ENCODE peak calls at places on chromosomes 2 and 18, in six cellular contexts. O is mesenchymal stem cell; E is endothelial cell of umbilical vein; S is CD4-positive, CD25-positive, alpha-beta regulatory T cell; A is lower lobe of right lung; Y is aorta. U is an unnamed sample.

GRCh38 chr2:84735383-84735782 is 145.5 kb downstream of the TRABD2A start:
- DNase-seq in O (no peak), E (no peak), S (peak; percentile 25), A (no peak), Y (no peak), U (peak; percentile 7)

GRCh38 chr18:36196239-36196995 is 9.1 kb downstream of the MOCOS start:
- DNase-seq in O (no peak), E (no peak), S (no peak), A (no peak), Y (no peak), U (no peak)

GRCh38 chr2:96147593-96148201 is 2.5 kb upstream of the DUSP2 start:
- DNase-seq in O (no peak), E (no peak), S (no peak), A (peak; percentile 20), Y (peak; percentile 56), U (no peak)

GRCh38 chr2:9207641-9208301 is 1.2 kb downstream of the ASAP2 start:
- DNase-seq in O (peak; percentile 45), E (peak; percentile 57), S (no peak), A (peak; percentile 68), Y (no peak), U (peak; percentile 46)

GRCh38 chr2:144515694-144516416 is 4.1 kb downstream of the ZEB2 start:
- DNase-seq in O (peak; percentile 64), E (peak; percentile 64), S (no peak), A (peak; percentile 68), Y (peak; percentile 87), U (peak; percentile 78)

GRCh38 chr2:219003267-219003634 is 10.0 kb upstream of the CRYBA2 start:
- DNase-seq in O (no peak), E (peak; percentile 14), S (no peak), A (no peak), Y (no peak), U (no peak)

GRCh38 chr2:26846881-26847662 is 860 bp upstream of the DPYSL5 start:
- DNase-seq in O (no peak), E (no peak), S (no peak), A (no peak), Y (peak; percentile 68), U (no peak)

GRCh38 chr2:72698300-72698699 is 127.5 kb downstream of the EXOC6B start:
- DNase-seq in O (no peak), E (no peak), S (no peak), A (no peak), Y (no peak), U (no peak)

GRCh38 chr2:229852565-229852964 is 69.2 kb downstream of the TRIP12 start:
- DNase-seq in O (peak; percentile 81), E (peak; percentile 97), S (peak; percentile 57), A (no peak), Y (no peak), U (no peak)

GRCh38 chr2:128780434-128781080 is 461.9 kb upstream of the HS6ST1 start:
- DNase-seq in O (no peak), E (no peak), S (no peak), A (no peak), Y (no peak), U (no peak)

GRCh38 chr2:238513346-238513745 is 86.6 kb downstream of the ASB1 start:
- DNase-seq in O (peak; percentile 43), E (peak; percentile 36), S (no peak), A (peak; percentile 66), Y (peak; percentile 54), U (peak; percentile 71)

GRCh38 chr2:235642446-235643107 is 148.7 kb downstream of the AGAP1 start:
- DNase-seq in O (peak; percentile 91), E (no peak), S (no peak), A (no peak), Y (no peak), U (peak; percentile 22)

GRCh38 chr2:20675701-20676352 is 8.9 kb downstream of the GDF7 start:
- DNase-seq in O (no peak), E (no peak), S (no peak), A (no peak), Y (no peak), U (no peak)

GRCh38 chr2:29006092-29006985 is 25.2 kb downstream of the TOGARAM2 start:
- DNase-seq in O (no peak), E (no peak), S (no peak), A (no peak), Y (peak; percentile 11), U (no peak)

GRCh38 chr2:42008241-42008911 is 39.4 kb upstream of the PKDCC start:
- DNase-seq in O (peak; percentile 50), E (no peak), S (no peak), A (no peak), Y (no peak), U (peak; percentile 29)

GRCh38 chr2:46068604-46069003 is 228.6 kb upstream of the EPAS1 start:
- DNase-seq in O (no peak), E (peak; percentile 35), S (no peak), A (no peak), Y (no peak), U (no peak)

GRCh38 chr2:162149940-162150339 is 2.1 kb downstream of the GCG start:
- DNase-seq in O (no peak), E (no peak), S (no peak), A (no peak), Y (no peak), U (no peak)

GRCh38 chr2:187499941-187500532 is 52.0 kb upstream of the CALCRL start:
- DNase-seq in O (peak; percentile 72), E (peak; percentile 75), S (no peak), A (no peak), Y (no peak), U (peak; percentile 85)

GRCh38 chr2:66494708-66495107 is 59.8 kb downstream of the MEIS1 start:
- DNase-seq in O (peak; percentile 85), E (no peak), S (no peak), A (no peak), Y (no peak), U (peak; percentile 42)

GRCh38 chr18:31454066-31454708 is 6.6 kb downstream of the DSG3 start:
- DNase-seq in O (peak; percentile 83), E (no peak), S (no peak), A (no peak), Y (no peak), U (no peak)

GRCh38 chr18:59867337-59868104 is 32.3 kb upstream of the PMAIP1 start:
- DNase-seq in O (no peak), E (no peak), S (no peak), A (no peak), Y (no peak), U (peak; percentile 51)

GRCh38 chr18:13542520-13542847 is 183.9 kb downstream of the FAM210A start:
- DNase-seq in O (no peak), E (no peak), S (no peak), A (no peak), Y (no peak), U (no peak)

GRCh38 chr18:13543144-13543543 is 183.2 kb downstream of the FAM210A start:
- DNase-seq in O (no peak), E (no peak), S (no peak), A (no peak), Y (no peak), U (no peak)

GRCh38 chr18:13539843-13540535 is 186.4 kb downstream of the FAM210A start:
- DNase-seq in O (no peak), E (peak; percentile 5), S (no peak), A (no peak), Y (no peak), U (no peak)

GRCh38 chr18:13540783-13541182 is 185.6 kb downstream of the FAM210A start:
- DNase-seq in O (no peak), E (no peak), S (no peak), A (no peak), Y (no peak), U (no peak)

GRCh38 chr18:13541621-13542519 is 184.5 kb downstream of the FAM210A start:
- DNase-seq in O (peak; percentile 14), E (no peak), S (no peak), A (no peak), Y (no peak), U (no peak)
- H3K4me1 ChIP-seq in O (no peaks in the 10 kb centered on the region), E (no peaks in the 10 kb centered on the region), S (peaks cover 36% of the 10 kb centered on the region), A (peaks cover 17% of the 10 kb centered on the region), Y (peaks cover 3% of the 10 kb centered on the region), U (peaks cover 13% of the 10 kb centered on the region)

DNA sequence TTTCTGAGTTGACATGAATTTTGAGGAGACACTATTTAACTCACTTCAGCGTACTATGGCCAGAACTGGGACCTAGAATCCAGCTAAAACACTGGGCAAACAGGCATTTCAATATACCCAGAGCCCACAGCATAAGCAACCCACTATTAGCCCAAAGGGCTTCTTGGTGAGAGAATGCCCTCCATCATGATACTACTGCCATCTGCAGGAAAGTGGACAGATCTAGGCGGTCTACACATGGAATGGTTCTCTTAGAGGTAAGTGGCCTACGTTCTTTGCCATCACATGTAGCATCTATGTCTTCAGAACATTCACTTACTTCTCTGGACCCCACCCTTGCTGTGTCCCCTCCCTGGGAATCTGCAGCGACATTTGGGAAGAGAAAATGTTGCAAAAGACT is 181.3 kb upstream of the LINC00305 start:
- DNase-seq in O (peak; percentile 0), E (peak; percentile 26), S (no peak), A (no peak), Y (no peak), U (no peak)
- H3K4me3 ChIP-seq in O (no peak overlapping the region), E (no peak overlapping the region), S (no peak overlapping the region), A (no peak overlapping the region), Y (no peak overlapping the region), U (no peak overlapping the region)

DNA sequence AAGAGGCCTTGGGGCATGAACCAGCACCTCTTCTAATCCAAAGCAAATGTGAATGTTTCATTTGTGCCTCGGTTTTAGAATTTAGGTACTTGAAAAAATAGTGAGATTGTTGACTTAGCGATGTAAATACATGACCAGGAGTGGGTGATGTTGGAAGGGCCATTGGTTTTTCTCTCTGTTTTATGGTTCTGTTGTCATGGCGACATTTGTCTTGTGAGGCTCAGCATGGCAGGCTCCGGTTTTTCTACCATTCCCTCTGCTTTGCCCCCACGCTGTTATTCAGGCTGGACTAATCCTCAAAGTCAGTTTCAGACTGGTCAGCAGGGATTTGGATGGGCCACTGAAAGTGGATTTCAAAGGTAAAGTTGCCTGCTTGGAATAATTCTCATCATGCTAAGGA is 255.4 kb downstream of the ALPK2 start:
- DNase-seq in O (no peak), E (no peak), S (no peak), A (no peak), Y (no peak), U (no peak)
- H3K36me3 ChIP-seq in O (peaks cover 30% of the 10 kb centered on the region), E (peaks cover 5% of the 10 kb centered on the region), S (peaks cover 2% of the 10 kb centered on the region), A (peaks cover 88% of the 10 kb centered on the region), Y (peaks cover 1% of the 10 kb centered on the region), U (no peaks in the 10 kb centered on the region)

DNA sequence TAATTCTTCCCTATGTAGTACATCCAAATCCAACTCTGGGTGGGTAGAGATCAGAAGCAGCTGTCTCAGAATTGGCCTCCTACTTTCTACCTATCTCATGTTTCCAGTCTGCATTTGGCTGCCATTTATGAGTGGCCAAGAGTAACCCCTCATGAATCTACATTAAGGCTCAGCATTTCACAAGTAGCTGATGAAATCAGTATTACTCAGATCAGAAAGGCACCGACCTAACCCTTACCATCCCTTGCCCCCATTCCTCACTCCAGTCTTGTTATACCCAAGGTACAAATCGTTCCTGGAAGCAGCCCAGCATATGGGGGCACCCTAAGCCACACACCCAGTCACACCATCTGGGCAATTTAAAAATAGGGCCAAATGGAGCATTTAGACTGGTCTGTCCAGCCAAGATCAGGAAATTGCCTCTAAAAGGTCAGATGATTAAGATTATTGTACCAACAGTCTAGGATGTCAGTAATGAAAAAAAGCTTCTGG is 37.0 kb downstream of the CD28 start:
- DNase-seq in O (peak; percentile 17), E (peak; percentile 6), S (no peak), A (no peak), Y (no peak), U (peak; percentile 42)
- H3K4me1 ChIP-seq in O (peaks cover 3% of the 10 kb centered on the region), E (peaks cover 6% of the 10 kb centered on the region), S (peaks cover 63% of the 10 kb centered on the region), A (no peaks in the 10 kb centered on the region), Y (peaks cover 2% of the 10 kb centered on the region), U (peaks cover 24% of the 10 kb centered on the region)

GRCh38 chr2:129893244-129893643 is 86.2 kb upstream of the RAB6C start:
- DNase-seq in O (no peak), E (no peak), S (no peak), A (no peak), Y (no peak), U (no peak)
- H3K4me3 ChIP-seq in O (no peak overlapping the region), E (no peak overlapping the region), S (no peak overlapping the region), A (no peak overlapping the region), Y (no peak overlapping the region), U (no peak overlapping the region)

U was measured in adipocyte.